ENCODE peak calls at places on chromosomes 3 and 15, in eight cellular contexts. One of them, this sample, is unnamed.
A peak's percentile ranks its signal among the peaks of the same experiment; 100 is the strongest.

GRCh38 chr3:31319332-31319731 is 213.4 kb upstream of the STT3B start:
- DNase-seq in right cardiac atrium: no peak
- DNase-seq in MCF 10A: no peak
- DNase-seq in neural progenitor cell: no peak
- DNase-seq in cardiac septum: no peak
- DNase-seq in astrocyte: no peak
- DNase-seq in DMS153: no peak
- DNase-seq in NAMALWA: no peak
- DNase-seq in this sample: no peak

GRCh38 chr3:37256447-37256846 is 82.1 kb upstream of the LRRFIP2 start:
- DNase-seq in right cardiac atrium: no peak
- DNase-seq in MCF 10A: no peak
- DNase-seq in neural progenitor cell: peak; percentile 16
- DNase-seq in cardiac septum: no peak
- DNase-seq in astrocyte: no peak
- DNase-seq in DMS153: no peak
- DNase-seq in NAMALWA: peak; percentile 12
- DNase-seq in this sample: no peak

GRCh38 chr3:130658666-130659065 is 88.0 kb downstream of the PIK3R4 start:
- DNase-seq in right cardiac atrium: no peak
- DNase-seq in MCF 10A: peak; percentile 8
- DNase-seq in neural progenitor cell: no peak
- DNase-seq in cardiac septum: no peak
- DNase-seq in astrocyte: peak; percentile 64
- DNase-seq in DMS153: no peak
- DNase-seq in NAMALWA: no peak
- DNase-seq in this sample: no peak

GRCh38 chr3:123159926-123160635 is 41.7 kb upstream of the SEC22A start:
- DNase-seq in right cardiac atrium: no peak
- DNase-seq in MCF 10A: no peak
- DNase-seq in neural progenitor cell: no peak
- DNase-seq in cardiac septum: no peak
- DNase-seq in astrocyte: peak; percentile 33
- DNase-seq in DMS153: no peak
- DNase-seq in NAMALWA: no peak
- DNase-seq in this sample: no peak

GRCh38 chr3:27025718-27026117 is 343.5 kb downstream of the NEK10 start:
- DNase-seq in right cardiac atrium: no peak
- DNase-seq in MCF 10A: no peak
- DNase-seq in neural progenitor cell: no peak
- DNase-seq in cardiac septum: no peak
- DNase-seq in astrocyte: no peak
- DNase-seq in DMS153: no peak
- DNase-seq in NAMALWA: no peak
- DNase-seq in this sample: no peak

GRCh38 chr3:134355416-134355815 is 18.8 kb downstream of the AMOTL2 start:
- DNase-seq in right cardiac atrium: peak; percentile 19
- DNase-seq in MCF 10A: no peak
- DNase-seq in neural progenitor cell: no peak
- DNase-seq in cardiac septum: no peak
- DNase-seq in astrocyte: no peak
- DNase-seq in DMS153: no peak
- DNase-seq in NAMALWA: no peak
- DNase-seq in this sample: no peak

GRCh38 chr3:197951392-197951990 is 1.5 kb downstream of the RPL35A start:
- DNase-seq in right cardiac atrium: no peak
- DNase-seq in MCF 10A: no peak
- DNase-seq in neural progenitor cell: no peak
- DNase-seq in cardiac septum: no peak
- DNase-seq in astrocyte: no peak
- DNase-seq in DMS153: no peak
- DNase-seq in NAMALWA: no peak
- DNase-seq in this sample: no peak

GRCh38 chr3:158532099-158532734 is 38.8 kb upstream of the MLF1 start:
- DNase-seq in right cardiac atrium: no peak
- DNase-seq in MCF 10A: peak; percentile 77
- DNase-seq in neural progenitor cell: peak; percentile 36
- DNase-seq in cardiac septum: no peak
- DNase-seq in astrocyte: peak; percentile 27
- DNase-seq in DMS153: no peak
- DNase-seq in NAMALWA: peak; percentile 72
- DNase-seq in this sample: peak; percentile 67

GRCh38 chr3:42025388-42026138 is 63.7 kb upstream of the ULK4 start:
- DNase-seq in right cardiac atrium: peak; percentile 91
- DNase-seq in MCF 10A: peak; percentile 72
- DNase-seq in neural progenitor cell: peak; percentile 95
- DNase-seq in cardiac septum: peak; percentile 94
- DNase-seq in astrocyte: peak; percentile 96
- DNase-seq in DMS153: peak; percentile 76
- DNase-seq in NAMALWA: peak; percentile 85
- DNase-seq in this sample: peak; percentile 59

GRCh38 chr15:99426431-99427105 is 139.2 kb upstream of the MEF2A start:
- DNase-seq in right cardiac atrium: peak; percentile 31
- DNase-seq in MCF 10A: no peak
- DNase-seq in neural progenitor cell: no peak
- DNase-seq in cardiac septum: peak; percentile 66
- DNase-seq in astrocyte: no peak
- DNase-seq in DMS153: no peak
- DNase-seq in NAMALWA: no peak
- DNase-seq in this sample: no peak

GRCh38 chr3:121648219-121648958 is 12.3 kb downstream of the HCLS1 start:
- DNase-seq in right cardiac atrium: no peak
- DNase-seq in MCF 10A: peak; percentile 27
- DNase-seq in neural progenitor cell: no peak
- DNase-seq in cardiac septum: no peak
- DNase-seq in astrocyte: no peak
- DNase-seq in DMS153: no peak
- DNase-seq in NAMALWA: no peak
- DNase-seq in this sample: no peak

GRCh38 chr15:77632760-77633133 is at the start of gene LINGO1:
- DNase-seq in right cardiac atrium: peak; percentile 74
- DNase-seq in MCF 10A: no peak
- DNase-seq in neural progenitor cell: peak; percentile 86
- DNase-seq in cardiac septum: no peak
- DNase-seq in astrocyte: peak; percentile 5
- DNase-seq in DMS153: no peak
- DNase-seq in NAMALWA: no peak
- DNase-seq in this sample: no peak